ENCODE peak calls at places on chromosomes 11 and 22, in seven cellular contexts. Z is colonic mucosa, D is ovary, X is heart left ventricle, A is neural progenitor cell, O is cardiac fibroblast, I is NB4. F is an unnamed sample.

GRCh38 chr22:37342065-37342464 is 59.8 kb downstream of the CYTH4 start:
- DNase-seq in Z (no peak), D (no peak), X (no peak), A (no peak), O (no peak), I (no peak), F (no peak)

GRCh38 chr11:25211635-25212251 is 714.9 kb downstream of the LUZP2 start:
- DNase-seq in Z (no peak), D (no peak), X (no peak), A (no peak), O (no peak), I (no peak), F (no peak)

GRCh38 chr22:37933711-37934376 is 19.6 kb downstream of the C22orf23 start:
- DNase-seq in Z (peak; percentile 91), D (peak; percentile 83), X (peak; percentile 87), A (peak; percentile 96), O (peak; percentile 94), I (peak; percentile 94), F (peak; percentile 52)

GRCh38 chr11:70099578-70100282 is 21.6 kb downstream of the ANO1 start:
- DNase-seq in Z (no peak), D (no peak), X (no peak), A (no peak), O (no peak), I (no peak), F (peak; percentile 35)

GRCh38 chr11:76636826-76637460 is 33.6 kb downstream of the LRRC32 start:
- DNase-seq in Z (no peak), D (peak; percentile 4), X (no peak), A (no peak), O (no peak), I (no peak), F (no peak)

GRCh38 chr11:130706572-130706971 is 209.7 kb downstream of the SNX19 start:
- DNase-seq in Z (no peak), D (no peak), X (no peak), A (no peak), O (no peak), I (no peak), F (peak; percentile 67)

GRCh38 chr22:37462983-37463382 is 23.2 kb downstream of the MFNG start:
- DNase-seq in Z (no peak), D (no peak), X (no peak), A (peak; percentile 86), O (peak; percentile 51), I (peak; percentile 52), F (no peak)

GRCh38 chr11:130531061-130531460 is 82.6 kb downstream of the ADAMTS15 start:
- DNase-seq in Z (no peak), D (no peak), X (no peak), A (no peak), O (no peak), I (peak; percentile 23), F (no peak)

GRCh38 chr11:63613517-63614135 is 607 bp downstream of the PLAAT3 start:
- DNase-seq in Z (peak; percentile 40), D (peak; percentile 74), X (peak; percentile 61), A (peak; percentile 62), O (no peak), I (no peak), F (no peak)

GRCh38 chr11:61495801-61496601 is 12.5 kb upstream of the LRRC10B start:
- DNase-seq in Z (no peak), D (no peak), X (no peak), A (no peak), O (no peak), I (no peak), F (no peak)

GRCh38 chr11:2847511-2847910 is 38.1 kb downstream of the CDKN1C start:
- DNase-seq in Z (no peak), D (no peak), X (no peak), A (no peak), O (no peak), I (no peak), F (no peak)

GRCh38 chr11:88491674-88492073 is 154.1 kb upstream of the CTSC start:
- DNase-seq in Z (no peak), D (no peak), X (no peak), A (no peak), O (no peak), I (no peak), F (no peak)

GRCh38 chr11:68150029-68150428 is 28.8 kb upstream of the CHKA start:
- DNase-seq in Z (no peak), D (peak; percentile 56), X (no peak), A (no peak), O (peak; percentile 74), I (peak; percentile 62), F (no peak)

GRCh38 chr22:36439481-36440271 is 41.8 kb downstream of the TXN2 start:
- DNase-seq in Z (peak; percentile 65), D (peak; percentile 91), X (peak; percentile 81), A (no peak), O (peak; percentile 96), I (peak; percentile 64), F (peak; percentile 68)

GRCh38 chr11:107799245-107799859 is 59.2 kb downstream of the SLC35F2 start:
- DNase-seq in Z (peak; percentile 72), D (peak; percentile 40), X (peak; percentile 51), A (peak; percentile 68), O (peak; percentile 76), I (peak; percentile 71), F (peak; percentile 13)

GRCh38 chr11:34027516-34028406 is 23.8 kb upstream of the CAPRIN1 start:
- DNase-seq in Z (peak; percentile 88), D (no peak), X (no peak), A (no peak), O (no peak), I (no peak), F (no peak)

GRCh38 chr11:57116654-57117053 is 65.1 kb upstream of the LRRC55 start:
- DNase-seq in Z (peak; percentile 41), D (no peak), X (no peak), A (peak; percentile 64), O (peak; percentile 74), I (peak; percentile 60), F (no peak)

GRCh38 chr11:9787260-9787659 is 123.4 kb downstream of the SWAP70 start:
- DNase-seq in Z (no peak), D (no peak), X (no peak), A (no peak), O (peak; percentile 25), I (no peak), F (no peak)

GRCh38 chr22:30252411-30253204 is 6.0 kb upstream of the LIF start:
- DNase-seq in Z (peak; percentile 76), D (no peak), X (no peak), A (no peak), O (no peak), I (peak; percentile 80), F (no peak)

GRCh38 chr11:23727821-23728220 is 769.0 kb upstream of the LUZP2 start:
- DNase-seq in Z (no peak), D (no peak), X (no peak), A (no peak), O (peak; percentile 30), I (no peak), F (no peak)

GRCh38 chr11:75082601-75083216 is 14.0 kb downstream of the OR2AT4 start:
- DNase-seq in Z (no peak), D (no peak), X (no peak), A (no peak), O (no peak), I (no peak), F (no peak)

GRCh38 chr11:74471037-74471436 is 3.7 kb upstream of the KCNE3 start:
- DNase-seq in Z (no peak), D (no peak), X (no peak), A (no peak), O (no peak), I (no peak), F (no peak)

DNA sequence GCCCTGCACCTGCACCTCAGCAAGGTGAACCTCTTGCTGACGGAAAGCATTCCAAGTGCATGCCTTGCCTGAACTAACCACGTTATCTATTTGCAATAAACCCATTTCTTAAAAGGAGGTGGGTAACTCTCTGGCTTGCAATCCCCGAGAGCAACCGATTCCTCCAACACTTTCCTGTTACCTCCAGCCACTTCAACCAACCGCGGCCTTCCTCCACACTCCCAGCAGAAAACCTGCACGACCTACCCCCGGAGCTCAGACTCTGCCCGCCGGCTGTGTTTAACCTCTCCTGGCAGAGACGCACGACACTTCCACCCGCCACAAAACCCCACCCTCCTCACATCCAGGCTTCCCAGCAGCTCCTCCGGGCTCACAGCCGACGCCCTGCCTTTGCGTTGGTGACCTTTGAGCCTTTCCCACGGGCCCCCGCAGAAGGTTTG is 714 bp downstream of the SCO2 start:
- DNase-seq in Z (peak; percentile 83), D (no peak), X (no peak), A (no peak), O (no peak), I (peak; percentile 58), F (no peak)
- H3K4me3 ChIP-seq in Z (peak overlapping the region; percentile 85), D (peak overlapping the region; percentile 55), X (peak overlapping the region; percentile 80), A (peak overlapping the region; percentile 92), O (peak overlapping the region; percentile 75), I (peak overlapping the region; percentile 74), F (peak overlapping the region; percentile 90)

GRCh38 chr22:43337385-43337784 is 5.8 kb downstream of the SCUBE1 start:
- DNase-seq in Z (no peak), D (no peak), X (no peak), A (no peak), O (no peak), I (no peak), F (no peak)
- TF ChIP-seq CTCF in Z (no peak), D (no peak), X (no peak), A (no peak), O (no peak), I (no peak), F (no peak)

DNA sequence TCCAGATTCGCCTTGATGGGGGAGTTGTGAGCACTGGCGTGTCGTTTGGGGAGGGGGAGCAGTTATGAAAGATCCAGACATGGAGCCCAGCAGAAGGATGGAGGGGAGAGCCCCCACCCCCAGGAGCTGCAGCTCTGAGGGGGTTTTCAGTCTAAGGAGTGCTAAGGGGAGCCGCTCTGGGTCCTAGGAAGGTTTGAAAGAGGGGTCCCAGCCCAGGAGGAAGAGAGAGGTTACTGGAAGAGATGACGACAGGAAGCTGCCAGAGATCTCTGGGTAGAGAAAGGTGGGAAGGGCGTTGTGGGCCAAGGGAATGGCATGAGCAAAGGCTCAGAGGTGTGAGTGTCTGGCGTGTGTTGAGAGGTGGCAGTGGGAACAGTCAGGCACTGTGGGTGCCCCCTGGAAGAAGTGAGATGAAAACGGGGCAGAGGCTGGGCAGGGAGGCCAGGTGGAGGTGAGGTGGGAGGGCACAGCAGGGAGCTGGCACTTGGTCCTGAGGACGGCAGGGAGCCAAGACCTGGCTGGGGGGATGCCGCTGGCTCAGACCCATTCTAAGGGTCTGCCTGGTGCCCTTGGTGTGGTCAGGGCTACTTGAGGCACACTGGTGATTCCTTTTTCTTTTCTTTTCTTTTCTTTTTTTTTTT is 1.8 kb downstream of the MGAT3 start:
- DNase-seq in Z (no peak), D (no peak), X (no peak), A (no peak), O (no peak), I (no peak), F (no peak)
- H3K4me3 ChIP-seq in Z (no peak overlapping the region), D (no peak overlapping the region), X (peak overlapping the region; percentile 55), A (peak overlapping the region; percentile 85), O (no peak overlapping the region), I (no peak overlapping the region), F (no peak overlapping the region)

GRCh38 chr22:24707477-24707816 is 67.1 kb downstream of the PIWIL3 start:
- DNase-seq in Z (peak; percentile 32), D (no peak), X (no peak), A (peak; percentile 40), O (no peak), I (peak; percentile 72), F (no peak)

GRCh38 chr22:24703101-24703500 is 71.4 kb downstream of the PIWIL3 start:
- DNase-seq in Z (peak; percentile 28), D (peak; percentile 22), X (peak; percentile 65), A (no peak), O (peak; percentile 41), I (no peak), F (no peak)

GRCh38 chr22:24706732-24707476 is 67.6 kb downstream of the PIWIL3 start:
- DNase-seq in Z (no peak), D (no peak), X (no peak), A (no peak), O (no peak), I (no peak), F (no peak)

GRCh38 chr22:24706050-24706449 is 68.5 kb downstream of the PIWIL3 start:
- DNase-seq in Z (no peak), D (no peak), X (no peak), A (peak; percentile 41), O (no peak), I (no peak), F (no peak)
- TF ChIP-seq CTCF in Z (no peak), D (no peak), X (no peak), A (peak; percentile 41), O (peak; percentile 20), I (peak; percentile 13), F (no peak)